ENCODE peak calls at places on chromosomes 2 and 18, in seven cellular contexts. One of them, this sample, is unnamed.
A peak's percentile ranks its signal among the peaks of the same experiment; 100 is the strongest.

GRCh38 chr2:156340818-156341481 is 8.4 kb upstream of the NR4A2 start:
- DNase-seq in IMR-90: peak; percentile 55
- DNase-seq in H9: no peak
- DNase-seq in mesendoderm: peak; percentile 83
- DNase-seq in mesenchymal stem cell: peak; percentile 61
- DNase-seq in H1: no peak
- DNase-seq in neuronal stem cell: peak; percentile 18
- DNase-seq in this sample: peak; percentile 46

GRCh38 chr2:218082586-218083351 is 13.7 kb downstream of the RUFY4 start:
- DNase-seq in mesendoderm: no peak
- DNase-seq in IMR-90: no peak
- DNase-seq in neuronal stem cell: no peak
- DNase-seq in H9: peak; percentile 24
- DNase-seq in mesenchymal stem cell: no peak
- DNase-seq in H1: no peak
- DNase-seq in this sample: no peak

GRCh38 chr18:37398248-37398920 is 167.2 kb downstream of the CELF4 start:
- DNase-seq in H1: no peak
- DNase-seq in H9: no peak
- DNase-seq in IMR-90: peak; percentile 17
- DNase-seq in mesendoderm: no peak
- DNase-seq in mesenchymal stem cell: peak; percentile 48
- DNase-seq in neuronal stem cell: no peak
- DNase-seq in this sample: no peak

GRCh38 chr2:227623225-227623624 is 5.9 kb downstream of the SCYGR4 start:
- DNase-seq in mesenchymal stem cell: peak; percentile 52
- DNase-seq in IMR-90: peak; percentile 75
- DNase-seq in mesendoderm: no peak
- DNase-seq in H9: no peak
- DNase-seq in H1: no peak
- DNase-seq in neuronal stem cell: no peak
- DNase-seq in this sample: no peak

GRCh38 chr18:48029296-48029986 is 99.0 kb upstream of the SMAD2 start:
- DNase-seq in H9: no peak
- DNase-seq in IMR-90: no peak
- DNase-seq in neuronal stem cell: no peak
- DNase-seq in mesenchymal stem cell: no peak
- DNase-seq in mesendoderm: no peak
- DNase-seq in H1: no peak
- DNase-seq in this sample: no peak

GRCh38 chr2:20599001-20599600 is 51.8 kb downstream of the HS1BP3 start:
- DNase-seq in H1: no peak
- DNase-seq in mesendoderm: no peak
- DNase-seq in mesenchymal stem cell: no peak
- DNase-seq in neuronal stem cell: no peak
- DNase-seq in IMR-90: no peak
- DNase-seq in H9: no peak
- DNase-seq in this sample: no peak

GRCh38 chr2:239825705-239825979 is 199.5 kb downstream of the NDUFA10 start:
- DNase-seq in mesenchymal stem cell: no peak
- DNase-seq in IMR-90: no peak
- DNase-seq in neuronal stem cell: no peak
- DNase-seq in mesendoderm: no peak
- DNase-seq in H9: peak; percentile 13
- DNase-seq in H1: no peak
- DNase-seq in this sample: no peak

GRCh38 chr18:79522451-79523220 is 126.9 kb downstream of the NFATC1 start:
- DNase-seq in IMR-90: no peak
- DNase-seq in neuronal stem cell: no peak
- DNase-seq in mesenchymal stem cell: no peak
- DNase-seq in H1: peak; percentile 46
- DNase-seq in mesendoderm: no peak
- DNase-seq in H9: peak; percentile 19
- DNase-seq in this sample: no peak

GRCh38 chr18:78984941-78985784 is 5.5 kb downstream of the SALL3 start:
- DNase-seq in H1: no peak
- DNase-seq in mesendoderm: peak; percentile 98
- DNase-seq in neuronal stem cell: no peak
- DNase-seq in H9: peak; percentile 81
- DNase-seq in IMR-90: no peak
- DNase-seq in mesenchymal stem cell: no peak
- DNase-seq in this sample: peak; percentile 10

GRCh38 chr2:159209341-159210306 is 76.9 kb downstream of the WDSUB1 start:
- DNase-seq in neuronal stem cell: no peak
- DNase-seq in mesenchymal stem cell: no peak
- DNase-seq in H1: no peak
- DNase-seq in H9: no peak
- DNase-seq in mesendoderm: no peak
- DNase-seq in IMR-90: no peak
- DNase-seq in this sample: no peak

GRCh38 chr18:58529714-58530354 is 99.1 kb downstream of the ALPK2 start:
- DNase-seq in IMR-90: peak; percentile 68
- DNase-seq in H1: peak; percentile 78
- DNase-seq in H9: peak; percentile 69
- DNase-seq in mesenchymal stem cell: peak; percentile 64
- DNase-seq in mesendoderm: peak; percentile 86
- DNase-seq in neuronal stem cell: peak; percentile 56
- DNase-seq in this sample: peak; percentile 37

GRCh38 chr2:203059567-203059966 is 44.9 kb downstream of the NBEAL1 start:
- DNase-seq in IMR-90: no peak
- DNase-seq in neuronal stem cell: no peak
- DNase-seq in H9: no peak
- DNase-seq in mesenchymal stem cell: no peak
- DNase-seq in H1: no peak
- DNase-seq in mesendoderm: no peak
- DNase-seq in this sample: no peak

GRCh38 chr18:21452808-21453511 is 147.5 kb downstream of the ESCO1 start:
- DNase-seq in H1: no peak
- DNase-seq in IMR-90: no peak
- DNase-seq in H9: no peak
- DNase-seq in mesenchymal stem cell: no peak
- DNase-seq in mesendoderm: no peak
- DNase-seq in neuronal stem cell: no peak
- DNase-seq in this sample: no peak

GRCh38 chr2:189628817-189629552 is 32.3 kb upstream of the ASNSD1 start:
- DNase-seq in mesenchymal stem cell: peak; percentile 17
- DNase-seq in mesendoderm: peak; percentile 25
- DNase-seq in H9: no peak
- DNase-seq in neuronal stem cell: no peak
- DNase-seq in IMR-90: no peak
- DNase-seq in H1: no peak
- DNase-seq in this sample: no peak

GRCh38 chr2:202009019-202009481 is 24.6 kb upstream of the FZD7 start:
- DNase-seq in mesendoderm: no peak
- DNase-seq in H9: no peak
- DNase-seq in mesenchymal stem cell: peak; percentile 51
- DNase-seq in neuronal stem cell: no peak
- DNase-seq in H1: no peak
- DNase-seq in IMR-90: no peak
- DNase-seq in this sample: no peak

GRCh38 chr2:178700922-178701342 is 106.3 kb downstream of the TTN start:
- DNase-seq in neuronal stem cell: peak; percentile 1
- DNase-seq in IMR-90: peak; percentile 35
- DNase-seq in mesenchymal stem cell: peak; percentile 24
- DNase-seq in mesendoderm: peak; percentile 29
- DNase-seq in H9: no peak
- DNase-seq in H1: no peak
- DNase-seq in this sample: no peak

GRCh38 chr2:108492364-108492763 is 41.9 kb upstream of the LIMS1 start:
- DNase-seq in H1: no peak
- DNase-seq in mesendoderm: peak; percentile 9
- DNase-seq in IMR-90: peak; percentile 94
- DNase-seq in H9: no peak
- DNase-seq in mesenchymal stem cell: peak; percentile 98
- DNase-seq in neuronal stem cell: no peak
- DNase-seq in this sample: peak; percentile 76

GRCh38 chr2:1715184-1716012 is 28.9 kb downstream of the PXDN start:
- DNase-seq in IMR-90: no peak
- DNase-seq in mesenchymal stem cell: no peak
- DNase-seq in H9: no peak
- DNase-seq in neuronal stem cell: no peak
- DNase-seq in mesendoderm: no peak
- DNase-seq in H1: no peak
- DNase-seq in this sample: no peak

GRCh38 chr18:80252136-80252535 is 4.8 kb upstream of the PARD6G start:
- DNase-seq in mesenchymal stem cell: peak; percentile 47
- DNase-seq in H1: no peak
- DNase-seq in H9: no peak
- DNase-seq in neuronal stem cell: no peak
- DNase-seq in mesendoderm: no peak
- DNase-seq in IMR-90: peak; percentile 74
- DNase-seq in this sample: no peak

GRCh38 chr2:109059474-109060165 is 69.4 kb upstream of the SH3RF3 start:
- DNase-seq in mesendoderm: no peak
- DNase-seq in H9: no peak
- DNase-seq in mesenchymal stem cell: no peak
- DNase-seq in neuronal stem cell: no peak
- DNase-seq in IMR-90: no peak
- DNase-seq in H1: no peak
- DNase-seq in this sample: no peak

GRCh38 chr2:173654146-173654895 is 299.6 kb downstream of the CDCA7 start:
- DNase-seq in mesenchymal stem cell: no peak
- DNase-seq in neuronal stem cell: no peak
- DNase-seq in H1: no peak
- DNase-seq in H9: peak; percentile 42
- DNase-seq in mesendoderm: no peak
- DNase-seq in IMR-90: no peak
- DNase-seq in this sample: no peak

GRCh38 chr2:45069711-45070664 is 60.7 kb upstream of the SIX2 start:
- DNase-seq in H1: peak; percentile 45
- DNase-seq in mesendoderm: no peak
- DNase-seq in IMR-90: no peak
- DNase-seq in mesenchymal stem cell: no peak
- DNase-seq in neuronal stem cell: no peak
- DNase-seq in H9: no peak
- DNase-seq in this sample: no peak

GRCh38 chr2:23500836-23501235 is 115.9 kb downstream of the KLHL29 start:
- DNase-seq in H9: no peak
- DNase-seq in mesenchymal stem cell: no peak
- DNase-seq in neuronal stem cell: no peak
- DNase-seq in mesendoderm: no peak
- DNase-seq in IMR-90: no peak
- DNase-seq in H1: no peak
- DNase-seq in this sample: no peak

GRCh38 chr2:177242136-177242987 is 22.2 kb downstream of the NFE2L2 start:
- DNase-seq in IMR-90: peak; percentile 95
- DNase-seq in mesenchymal stem cell: peak; percentile 97
- DNase-seq in H1: no peak
- DNase-seq in mesendoderm: peak; percentile 72
- DNase-seq in H9: no peak
- DNase-seq in neuronal stem cell: no peak
- DNase-seq in this sample: peak; percentile 95

GRCh38 chr18:62876106-62876505 is 160.8 kb downstream of the PHLPP1 start:
- DNase-seq in neuronal stem cell: no peak
- DNase-seq in H1: no peak
- DNase-seq in H9: no peak
- DNase-seq in mesendoderm: no peak
- DNase-seq in IMR-90: no peak
- DNase-seq in mesenchymal stem cell: no peak
- DNase-seq in this sample: no peak

GRCh38 chr2:175036582-175037018 is 31.4 kb upstream of the CHN1 start:
- DNase-seq in mesendoderm: peak; percentile 37
- DNase-seq in mesenchymal stem cell: peak; percentile 49
- DNase-seq in H9: no peak
- DNase-seq in neuronal stem cell: peak; percentile 9
- DNase-seq in H1: no peak
- DNase-seq in IMR-90: peak; percentile 24
- DNase-seq in this sample: peak; percentile 54

DNA sequence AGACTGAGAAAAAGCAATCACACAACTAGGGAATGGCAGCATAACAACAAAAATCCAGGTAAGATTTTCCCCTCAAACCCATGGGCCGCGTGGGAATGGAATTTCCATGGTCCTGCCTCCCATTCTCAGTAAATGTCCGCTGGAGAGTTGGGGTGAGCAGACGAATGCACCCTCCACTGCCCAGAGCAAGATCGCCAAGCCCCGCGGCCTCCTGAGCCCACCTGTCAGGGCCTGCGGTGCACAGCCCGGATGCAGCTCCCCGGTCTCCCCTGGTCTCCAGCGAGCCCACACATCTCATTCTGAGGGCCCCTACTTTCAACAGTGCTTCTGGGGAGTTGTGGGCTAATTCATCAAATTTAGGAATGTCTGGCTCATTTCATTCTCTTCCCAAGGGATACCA is 327.4 kb upstream of the HS6ST1 start:
- DNase-seq in H1: peak; percentile 42
- DNase-seq in neuronal stem cell: no peak
- DNase-seq in IMR-90: no peak
- DNase-seq in mesenchymal stem cell: no peak
- DNase-seq in mesendoderm: no peak
- DNase-seq in H9: peak; percentile 24
- DNase-seq in this sample: no peak
- H3K23ac ChIP-seq in H1: no peak overlapping the region
- H3K23ac ChIP-seq in neuronal stem cell: no peak overlapping the region
- H3K23ac ChIP-seq in IMR-90: no peak overlapping the region
- H3K23ac ChIP-seq in mesenchymal stem cell: no peak overlapping the region
- H3K23ac ChIP-seq in mesendoderm: no peak overlapping the region
- H3K23ac ChIP-seq in H9: no peak overlapping the region
- H3K23ac ChIP-seq in this sample: no peak overlapping the region

GRCh38 chr2:199258291-199258690 is 199.4 kb downstream of the SATB2 start:
- DNase-seq in neuronal stem cell: no peak
- DNase-seq in mesenchymal stem cell: no peak
- DNase-seq in H1: no peak
- DNase-seq in IMR-90: no peak
- DNase-seq in mesendoderm: no peak
- DNase-seq in H9: no peak
- DNase-seq in this sample: no peak
- H3K23ac ChIP-seq in neuronal stem cell: no peak overlapping the region
- H3K23ac ChIP-seq in mesenchymal stem cell: no peak overlapping the region
- H3K23ac ChIP-seq in H1: no peak overlapping the region
- H3K23ac ChIP-seq in IMR-90: no peak overlapping the region
- H3K23ac ChIP-seq in mesendoderm: no peak overlapping the region
- H3K23ac ChIP-seq in H9: no peak overlapping the region
- H3K23ac ChIP-seq in this sample: no peak overlapping the region

GRCh38 chr2:142076319-142076718 is 54.5 kb downstream of the LRP1B start:
- DNase-seq in H1: no peak
- DNase-seq in IMR-90: no peak
- DNase-seq in H9: no peak
- DNase-seq in neuronal stem cell: no peak
- DNase-seq in mesenchymal stem cell: no peak
- DNase-seq in mesendoderm: no peak
- DNase-seq in this sample: no peak

DNA sequence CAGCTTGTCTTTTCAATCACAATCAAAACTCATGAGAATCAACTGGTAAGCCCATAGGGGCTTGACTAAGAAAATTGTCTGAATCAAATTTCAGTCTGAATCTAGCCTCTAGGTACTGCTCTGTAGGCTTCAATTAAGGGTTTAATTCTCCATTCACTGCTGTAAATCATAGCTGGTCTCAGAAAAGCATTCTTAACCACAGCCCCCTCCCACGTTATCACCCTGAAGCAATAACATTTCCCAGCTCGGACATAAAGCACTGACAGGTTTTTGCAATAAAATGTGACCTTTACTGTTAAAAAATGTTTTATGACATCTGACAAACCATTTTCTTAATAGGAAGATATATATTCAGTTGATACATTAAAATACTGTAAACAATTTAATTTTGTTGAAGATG is 55.0 kb downstream of the LRP1B start:
- DNase-seq in H1: no peak
- DNase-seq in neuronal stem cell: no peak
- DNase-seq in IMR-90: no peak
- DNase-seq in mesendoderm: no peak
- DNase-seq in mesenchymal stem cell: no peak
- DNase-seq in H9: no peak
- DNase-seq in this sample: no peak
- H3K23ac ChIP-seq in H1: no peak overlapping the region
- H3K23ac ChIP-seq in neuronal stem cell: no peak overlapping the region
- H3K23ac ChIP-seq in IMR-90: no peak overlapping the region
- H3K23ac ChIP-seq in mesendoderm: no peak overlapping the region
- H3K23ac ChIP-seq in mesenchymal stem cell: no peak overlapping the region
- H3K23ac ChIP-seq in H9: no peak overlapping the region
- H3K23ac ChIP-seq in this sample: no peak overlapping the region

GRCh38 chr2:160367887-160368286 is 125.7 kb downstream of the RBMS1 start:
- DNase-seq in mesendoderm: no peak
- DNase-seq in H1: no peak
- DNase-seq in H9: no peak
- DNase-seq in neuronal stem cell: no peak
- DNase-seq in mesenchymal stem cell: peak; percentile 95
- DNase-seq in IMR-90: peak; percentile 98
- DNase-seq in this sample: no peak
- H3K23ac ChIP-seq in mesendoderm: no peak overlapping the region
- H3K23ac ChIP-seq in H1: no peak overlapping the region
- H3K23ac ChIP-seq in H9: no peak overlapping the region
- H3K23ac ChIP-seq in neuronal stem cell: no peak overlapping the region
- H3K23ac ChIP-seq in mesenchymal stem cell: no peak overlapping the region
- H3K23ac ChIP-seq in IMR-90: peak overlapping the region; percentile 49
- H3K23ac ChIP-seq in this sample: no peak overlapping the region